ENCODE peak calls at places on chromosome 11, in ten cellular contexts. P is hepatic stellate cell; F is progenitor cell of endocrine pancreas; M is tibial artery; A is activated CD4-positive, alpha-beta T cell treated with anti-CD3 and anti-CD28 coated beads, Interleukin-2, amount 10 ng/mL, durations not matched to agents 7 days and 5 days; U is brain microvascular endothelial cell; O is AG10803; E is stimulated activated CD8-positive, alpha-beta memory T cell treated with anti-CD3 and anti-CD28 coated beads, Interleukin-7, amount 100 ng/mL, for 1 hour; I is amniotic stem cell; N is activated naive CD4-positive, alpha-beta T cell. W is an unnamed sample.

GRCh38 chr11:86408845-86409244 is 34.2 kb downstream of the CCDC81 start:
- DNase-seq in P (no peak), F (no peak), M (no peak), A (no peak), U (no peak), O (no peak), E (no peak), I (no peak), N (no peak), W (no peak)

GRCh38 chr11:129418039-129418438 is 42.4 kb downstream of the BARX2 start:
- DNase-seq in P (no peak), F (no peak), M (no peak), A (no peak), U (no peak), O (no peak), E (no peak), I (no peak), N (no peak), W (no peak)

GRCh38 chr11:132318421-132319157 is 948.2 kb downstream of the NTM start:
- DNase-seq in P (peak; percentile 56), F (no peak), M (no peak), A (no peak), U (peak; percentile 79), O (peak; percentile 61), E (no peak), I (peak; percentile 18), N (no peak), W (no peak)

GRCh38 chr11:8081591-8082021 is 595 bp downstream of the TUB start:
- DNase-seq in P (no peak), F (no peak), M (no peak), A (no peak), U (no peak), O (peak; percentile 30), E (no peak), I (no peak), N (no peak), W (no peak)

GRCh38 chr11:33692013-33692504 is 8.6 kb downstream of the C11orf91 start:
- DNase-seq in P (peak; percentile 54), F (no peak), M (peak; percentile 83), A (no peak), U (peak; percentile 97), O (peak; percentile 96), E (no peak), I (peak; percentile 93), N (no peak), W (peak; percentile 47)

GRCh38 chr11:47620836-47621378 is 21.5 kb downstream of the MTCH2 start:
- DNase-seq in P (no peak), F (no peak), M (no peak), A (no peak), U (no peak), O (no peak), E (no peak), I (no peak), N (no peak), W (no peak)

GRCh38 chr11:62832346-62833234 is at the start of gene TEX54:
- DNase-seq in P (peak; percentile 24), F (no peak), M (peak; percentile 80), A (no peak), U (peak; percentile 17), O (peak; percentile 24), E (no peak), I (no peak), N (no peak), W (no peak)

GRCh38 chr11:47904048-47904447 is 55.9 kb upstream of the NUP160 start:
- DNase-seq in P (no peak), F (no peak), M (no peak), A (no peak), U (no peak), O (peak; percentile 74), E (no peak), I (no peak), N (no peak), W (no peak)

GRCh38 chr11:69131644-69132300 is 24.0 kb upstream of the SMIM38 start:
- DNase-seq in P (peak; percentile 80), F (peak; percentile 74), M (peak; percentile 83), A (no peak), U (peak; percentile 53), O (peak; percentile 72), E (no peak), I (peak; percentile 41), N (no peak), W (no peak)

GRCh38 chr11:81634483-81634882 is 1099.2 kb downstream of the FAM181B start:
- DNase-seq in P (no peak), F (no peak), M (no peak), A (no peak), U (no peak), O (no peak), E (no peak), I (no peak), N (no peak), W (no peak)

W was measured in caudate nucleus.